ENCODE peak calls at places on chromosomes 1 and 21, in five cellular contexts. E, R, Z, X and W are unnamed samples.

GRCh38 chr1:110196917-110197782 is 13.0 kb upstream of the KCNC4 start:
- DNase-seq in E (peak), R (peak), Z (peak), X (peak), W (peak)

GRCh38 chr1:158117854-158118691 is 62.6 kb upstream of the CD1D start:
- DNase-seq in E (peak), R (peak), Z (peak), X (peak), W (peak)

GRCh38 chr1:220879090-220879508 is at the start of gene HLX:
- DNase-seq in E (peak), R (peak), Z (peak), X (peak), W (peak)

GRCh38 chr1:58441699-58442098 is 104.8 kb downstream of the OMA1 start:
- DNase-seq in E (peak), R (no peak), Z (no peak), X (no peak), W (no peak)

GRCh38 chr1:70299472-70299871 is 55.0 kb downstream of the ANKRD13C start:
- DNase-seq in E (no peak), R (no peak), Z (no peak), X (no peak), W (no peak)

GRCh38 chr1:43853161-43853921 is 80.3 kb upstream of the ARTN start:
- DNase-seq in E (peak), R (no peak), Z (peak), X (peak), W (peak)

GRCh38 chr21:25329227-25329626 is 278.1 kb downstream of the MRPL39 start:
- DNase-seq in E (peak), R (no peak), Z (no peak), X (no peak), W (no peak)

GRCh38 chr1:8113257-8114220 is 87.4 kb upstream of the ERRFI1 start:
- DNase-seq in E (peak), R (no peak), Z (no peak), X (peak), W (no peak)

GRCh38 chr21:31173881-31174555 is 135.7 kb upstream of the KRTAP19-8 start:
- DNase-seq in E (no peak), R (no peak), Z (no peak), X (no peak), W (no peak)

GRCh38 chr1:177024623-177025022 is 139.9 kb downstream of the ASTN1 start:
- DNase-seq in E (no peak), R (no peak), Z (no peak), X (no peak), W (no peak)

GRCh38 chr21:45749974-45750373 is 106.4 kb downstream of the PCBP3 start:
- DNase-seq in E (no peak), R (no peak), Z (no peak), X (no peak), W (no peak)

GRCh38 chr1:2533356-2533755 is 3.3 kb upstream of the HES5 start:
- DNase-seq in E (peak), R (no peak), Z (no peak), X (no peak), W (no peak)

GRCh38 chr21:34839070-34839820 is 170.5 kb downstream of the CLIC6 start:
- DNase-seq in E (peak), R (no peak), Z (no peak), X (peak), W (no peak)

GRCh38 chr1:230282157-230282556 is 144.0 kb downstream of the PGBD5 start:
- DNase-seq in E (no peak), R (no peak), Z (peak), X (no peak), W (no peak)

GRCh38 chr1:55670331-55671082 is 455.3 kb upstream of the USP24 start:
- DNase-seq in E (peak), R (peak), Z (no peak), X (no peak), W (no peak)

GRCh38 chr1:77447669-77448068 is 165.8 kb downstream of the AK5 start:
- DNase-seq in E (no peak), R (no peak), Z (no peak), X (no peak), W (no peak)

GRCh38 chr21:45431781-45432572 is 27.0 kb downstream of the COL18A1 start:
- DNase-seq in E (peak), R (no peak), Z (no peak), X (no peak), W (no peak)

GRCh38 chr21:33308586-33309490 is 15.9 kb upstream of the IFNAR1 start:
- DNase-seq in E (peak), R (no peak), Z (no peak), X (peak), W (no peak)

GRCh38 chr1:23581219-23581618 is 21.9 kb upstream of the ID3 start:
- DNase-seq in E (peak), R (no peak), Z (peak), X (no peak), W (no peak)

GRCh38 chr1:175637917-175638316 is 105.5 kb downstream of the TNR start:
- DNase-seq in E (no peak), R (no peak), Z (no peak), X (no peak), W (no peak)
- TF ChIP-seq CTCF in E (no peak), R (no peak), Z (no peak), X (no peak), W (no peak)

DNA sequence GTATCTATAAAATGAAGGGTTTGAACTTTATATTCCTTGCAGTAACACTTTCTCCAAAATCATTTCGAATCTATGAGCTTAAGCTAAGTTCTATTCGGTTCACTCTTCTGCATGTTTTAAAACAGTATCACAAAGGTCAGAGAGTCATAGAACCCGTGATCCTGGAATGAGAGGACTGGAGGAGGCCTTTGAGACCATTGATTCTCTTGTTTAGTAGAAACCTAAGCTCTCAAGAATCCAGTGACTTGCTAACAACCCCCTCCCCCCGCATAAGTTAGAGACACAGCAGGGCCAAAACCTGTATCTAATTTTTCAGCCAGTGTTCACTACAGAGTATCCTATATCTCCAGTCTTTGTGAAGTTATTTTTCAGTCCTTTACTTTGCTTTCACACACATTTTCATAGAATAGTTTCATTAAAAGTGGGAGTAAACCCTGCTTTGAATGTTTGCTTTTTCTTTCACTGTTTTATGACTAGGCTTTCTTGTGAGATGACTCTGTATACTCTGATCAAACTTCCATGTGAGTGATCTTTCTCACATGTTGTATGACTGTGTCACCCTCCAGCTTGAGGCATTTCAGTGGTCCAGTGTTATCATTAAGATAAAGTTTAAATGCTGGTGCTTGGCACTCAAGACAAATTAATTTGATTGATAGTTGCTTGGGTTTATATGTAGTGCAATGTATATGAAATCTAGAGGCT is 275.4 kb upstream of the SGIP1 start:
- DNase-seq in E (peak), R (no peak), Z (no peak), X (no peak), W (no peak)
- TF ChIP-seq CTCF in E (no peak), R (no peak), Z (no peak), X (no peak), W (no peak)

GRCh38 chr1:151364996-151365395 is 7.5 kb downstream of the SELENBP1 start:
- DNase-seq in E (no peak), R (no peak), Z (peak), X (no peak), W (no peak)
- TF ChIP-seq CTCF in E (no peak), R (no peak), Z (no peak), X (peak), W (peak)

DNA sequence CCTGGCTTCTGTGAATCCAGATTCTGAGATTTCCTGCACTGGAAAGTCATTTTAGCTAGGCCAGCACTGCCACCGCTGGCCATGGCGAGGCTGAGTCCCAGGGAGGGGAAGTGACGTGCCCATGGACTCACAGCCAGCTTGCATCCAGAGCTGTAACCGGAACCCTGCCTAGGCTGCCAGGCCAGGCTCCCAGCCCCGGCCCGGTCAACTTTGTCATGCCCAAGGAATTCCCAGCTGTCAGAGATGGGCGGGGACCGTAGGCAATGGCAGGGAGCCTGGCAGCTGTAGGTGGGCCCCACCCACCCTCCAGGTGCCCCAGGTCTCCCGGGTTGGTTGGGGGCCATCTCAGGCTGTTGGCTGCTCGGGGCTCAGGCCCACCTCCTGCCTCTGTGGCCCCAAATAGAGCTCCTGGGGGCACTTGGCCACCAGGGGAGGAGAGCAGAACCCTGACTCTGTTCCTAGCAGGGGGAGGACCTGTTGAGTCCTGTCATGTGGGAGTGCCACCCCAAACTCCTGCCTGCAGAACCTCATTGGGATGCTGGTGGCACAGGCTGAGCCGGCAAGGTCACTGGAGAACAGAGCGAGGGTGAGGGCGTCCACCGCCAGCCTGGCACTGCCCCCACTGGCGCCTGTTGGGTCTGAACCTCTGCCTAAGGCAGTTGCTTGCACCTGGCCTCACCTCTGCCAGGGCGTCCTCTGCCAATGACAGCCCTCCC is 57.8 kb downstream of the FOXO6 start:
- DNase-seq in E (peak), R (no peak), Z (peak), X (no peak), W (peak)
- TF ChIP-seq CTCF in E (no peak), R (no peak), Z (no peak), X (no peak), W (no peak)